ENCODE peak calls at places on chromosome 7, in five cellular contexts. One of them, this sample, is unnamed.

GRCh38 chr7:38000272-38000671 is 79.8 kb downstream of the EPDR1 start:
- DNase-seq in RWPE1: no peak
- DNase-seq in colonic mucosa: no peak
- DNase-seq in neural crest cell: no peak
- DNase-seq in CD8-positive, alpha-beta T cell: no peak
- DNase-seq in this sample: no peak

GRCh38 chr7:85972504-85973141 is 671.1 kb upstream of the GRM3 start:
- DNase-seq in CD8-positive, alpha-beta T cell: no peak
- DNase-seq in neural crest cell: no peak
- DNase-seq in colonic mucosa: no peak
- DNase-seq in RWPE1: no peak
- DNase-seq in this sample: no peak

GRCh38 chr7:132380065-132380464 is 196.2 kb downstream of the PLXNA4 start:
- DNase-seq in RWPE1: no peak
- DNase-seq in neural crest cell: no peak
- DNase-seq in CD8-positive, alpha-beta T cell: no peak
- DNase-seq in colonic mucosa: peak
- DNase-seq in this sample: no peak

GRCh38 chr7:128422856-128423255 is 13.1 kb upstream of the IMPDH1 start:
- DNase-seq in neural crest cell: no peak
- DNase-seq in CD8-positive, alpha-beta T cell: no peak
- DNase-seq in colonic mucosa: no peak
- DNase-seq in RWPE1: no peak
- DNase-seq in this sample: no peak

GRCh38 chr7:18538554-18539250 is 43.2 kb downstream of the HDAC9 start:
- DNase-seq in neural crest cell: no peak
- DNase-seq in colonic mucosa: no peak
- DNase-seq in CD8-positive, alpha-beta T cell: no peak
- DNase-seq in RWPE1: no peak
- DNase-seq in this sample: no peak

GRCh38 chr7:134892002-134892693 is 94.2 kb upstream of the AGBL3 start:
- DNase-seq in colonic mucosa: no peak
- DNase-seq in neural crest cell: no peak
- DNase-seq in CD8-positive, alpha-beta T cell: no peak
- DNase-seq in RWPE1: no peak
- DNase-seq in this sample: peak

GRCh38 chr7:20438665-20439376 is 108.1 kb downstream of the ITGB8 start:
- DNase-seq in colonic mucosa: no peak
- DNase-seq in CD8-positive, alpha-beta T cell: no peak
- DNase-seq in RWPE1: no peak
- DNase-seq in neural crest cell: no peak
- DNase-seq in this sample: no peak

GRCh38 chr7:74665296-74665938 is 7.9 kb downstream of the GTF2I start:
- DNase-seq in RWPE1: no peak
- DNase-seq in colonic mucosa: no peak
- DNase-seq in CD8-positive, alpha-beta T cell: no peak
- DNase-seq in neural crest cell: no peak
- DNase-seq in this sample: no peak

GRCh38 chr7:102888561-102889233 is 24.1 kb upstream of the LRRC17 start:
- DNase-seq in RWPE1: no peak
- DNase-seq in neural crest cell: no peak
- DNase-seq in CD8-positive, alpha-beta T cell: no peak
- DNase-seq in colonic mucosa: no peak
- DNase-seq in this sample: no peak

GRCh38 chr7:106313456-106313891 is 28.7 kb upstream of the NAMPT start:
- DNase-seq in neural crest cell: no peak
- DNase-seq in RWPE1: peak
- DNase-seq in CD8-positive, alpha-beta T cell: no peak
- DNase-seq in colonic mucosa: no peak
- DNase-seq in this sample: no peak

GRCh38 chr7:29099896-29100847 is 46.2 kb downstream of the CPVL start:
- DNase-seq in RWPE1: no peak
- DNase-seq in colonic mucosa: no peak
- DNase-seq in neural crest cell: no peak
- DNase-seq in CD8-positive, alpha-beta T cell: no peak
- DNase-seq in this sample: no peak

GRCh38 chr7:106418094-106418493 is 133.3 kb upstream of the NAMPT start:
- DNase-seq in RWPE1: no peak
- DNase-seq in neural crest cell: no peak
- DNase-seq in CD8-positive, alpha-beta T cell: no peak
- DNase-seq in colonic mucosa: no peak
- DNase-seq in this sample: no peak

GRCh38 chr7:130065500-130066152 is 4.7 kb upstream of the KLHDC10 start:
- DNase-seq in colonic mucosa: no peak
- DNase-seq in neural crest cell: no peak
- DNase-seq in CD8-positive, alpha-beta T cell: no peak
- DNase-seq in RWPE1: no peak
- DNase-seq in this sample: no peak

GRCh38 chr7:101258243-101258731 is 13.4 kb upstream of the FIS1 start:
- DNase-seq in CD8-positive, alpha-beta T cell: no peak
- DNase-seq in neural crest cell: no peak
- DNase-seq in RWPE1: no peak
- DNase-seq in colonic mucosa: no peak
- DNase-seq in this sample: no peak

GRCh38 chr7:36116347-36117200 is 36.5 kb upstream of the EEPD1 start:
- DNase-seq in neural crest cell: no peak
- DNase-seq in CD8-positive, alpha-beta T cell: no peak
- DNase-seq in colonic mucosa: no peak
- DNase-seq in RWPE1: peak
- DNase-seq in this sample: no peak

GRCh38 chr7:113824117-113824823 is 94.5 kb downstream of the PPP1R3A start:
- DNase-seq in CD8-positive, alpha-beta T cell: no peak
- DNase-seq in RWPE1: no peak
- DNase-seq in neural crest cell: no peak
- DNase-seq in colonic mucosa: no peak
- DNase-seq in this sample: no peak

GRCh38 chr7:47950714-47951113 is 2.4 kb upstream of the PKD1L1 start:
- DNase-seq in RWPE1: peak
- DNase-seq in colonic mucosa: peak
- DNase-seq in CD8-positive, alpha-beta T cell: no peak
- DNase-seq in neural crest cell: no peak
- DNase-seq in this sample: no peak

GRCh38 chr7:111855161-111855841 is 293.0 kb upstream of the IMMP2L start:
- DNase-seq in neural crest cell: peak
- DNase-seq in RWPE1: peak
- DNase-seq in CD8-positive, alpha-beta T cell: no peak
- DNase-seq in colonic mucosa: peak
- DNase-seq in this sample: peak

GRCh38 chr7:25844109-25844915 is 307.7 kb upstream of the NFE2L3 start:
- DNase-seq in RWPE1: no peak
- DNase-seq in colonic mucosa: no peak
- DNase-seq in neural crest cell: no peak
- DNase-seq in CD8-positive, alpha-beta T cell: no peak
- DNase-seq in this sample: no peak

GRCh38 chr7:70694909-70695803 is 436.8 kb upstream of the GALNT17 start:
- DNase-seq in neural crest cell: peak
- DNase-seq in colonic mucosa: peak
- DNase-seq in RWPE1: peak
- DNase-seq in CD8-positive, alpha-beta T cell: no peak
- DNase-seq in this sample: no peak

GRCh38 chr7:116522247-116522646 is 2.6 kb upstream of the CAV1 start:
- DNase-seq in CD8-positive, alpha-beta T cell: no peak
- DNase-seq in neural crest cell: no peak
- DNase-seq in RWPE1: peak
- DNase-seq in colonic mucosa: no peak
- DNase-seq in this sample: no peak

GRCh38 chr7:46565257-46565656 is 644.2 kb upstream of the IGFBP3 start:
- DNase-seq in colonic mucosa: no peak
- DNase-seq in CD8-positive, alpha-beta T cell: no peak
- DNase-seq in neural crest cell: no peak
- DNase-seq in RWPE1: peak
- DNase-seq in this sample: no peak

GRCh38 chr7:22549667-22550513 is 49.9 kb upstream of the STEAP1B start:
- DNase-seq in colonic mucosa: no peak
- DNase-seq in CD8-positive, alpha-beta T cell: no peak
- DNase-seq in neural crest cell: peak
- DNase-seq in RWPE1: peak
- DNase-seq in this sample: no peak

GRCh38 chr7:145986248-145986874 is 130.2 kb upstream of the CNTNAP2 start:
- DNase-seq in colonic mucosa: no peak
- DNase-seq in CD8-positive, alpha-beta T cell: no peak
- DNase-seq in RWPE1: no peak
- DNase-seq in neural crest cell: no peak
- DNase-seq in this sample: no peak

GRCh38 chr7:81768951-81769778 is 682 bp downstream of the HGF start:
- DNase-seq in colonic mucosa: no peak
- DNase-seq in neural crest cell: no peak
- DNase-seq in CD8-positive, alpha-beta T cell: no peak
- DNase-seq in RWPE1: no peak
- DNase-seq in this sample: no peak

GRCh38 chr7:81439591-81439990 is 330.3 kb downstream of the HGF start:
- DNase-seq in CD8-positive, alpha-beta T cell: no peak
- DNase-seq in RWPE1: no peak
- DNase-seq in colonic mucosa: no peak
- DNase-seq in neural crest cell: no peak
- DNase-seq in this sample: no peak

GRCh38 chr7:141945356-141945755 is 1.4 kb downstream of the CLEC5A start:
- DNase-seq in neural crest cell: no peak
- DNase-seq in CD8-positive, alpha-beta T cell: no peak
- DNase-seq in RWPE1: peak
- DNase-seq in colonic mucosa: no peak
- DNase-seq in this sample: no peak

GRCh38 chr7:3033581-3033980 is 10.1 kb downstream of the CARD11 start:
- DNase-seq in RWPE1: no peak
- DNase-seq in CD8-positive, alpha-beta T cell: no peak
- DNase-seq in neural crest cell: no peak
- DNase-seq in colonic mucosa: no peak
- DNase-seq in this sample: no peak

GRCh38 chr7:141702047-141702567 is at the start of gene DENND11:
- DNase-seq in colonic mucosa: peak
- DNase-seq in RWPE1: peak
- DNase-seq in CD8-positive, alpha-beta T cell: peak
- DNase-seq in neural crest cell: peak
- DNase-seq in this sample: no peak

GRCh38 chr7:78443811-78444210 is 645.2 kb downstream of the PHTF2 start:
- DNase-seq in neural crest cell: no peak
- DNase-seq in colonic mucosa: no peak
- DNase-seq in CD8-positive, alpha-beta T cell: no peak
- DNase-seq in RWPE1: no peak
- DNase-seq in this sample: no peak
- TF ChIP-seq CTCF in neural crest cell: no peak
- TF ChIP-seq CTCF in colonic mucosa: no peak
- TF ChIP-seq CTCF in CD8-positive, alpha-beta T cell: no peak
- TF ChIP-seq CTCF in RWPE1: no peak
- TF ChIP-seq CTCF in this sample: no peak

DNA sequence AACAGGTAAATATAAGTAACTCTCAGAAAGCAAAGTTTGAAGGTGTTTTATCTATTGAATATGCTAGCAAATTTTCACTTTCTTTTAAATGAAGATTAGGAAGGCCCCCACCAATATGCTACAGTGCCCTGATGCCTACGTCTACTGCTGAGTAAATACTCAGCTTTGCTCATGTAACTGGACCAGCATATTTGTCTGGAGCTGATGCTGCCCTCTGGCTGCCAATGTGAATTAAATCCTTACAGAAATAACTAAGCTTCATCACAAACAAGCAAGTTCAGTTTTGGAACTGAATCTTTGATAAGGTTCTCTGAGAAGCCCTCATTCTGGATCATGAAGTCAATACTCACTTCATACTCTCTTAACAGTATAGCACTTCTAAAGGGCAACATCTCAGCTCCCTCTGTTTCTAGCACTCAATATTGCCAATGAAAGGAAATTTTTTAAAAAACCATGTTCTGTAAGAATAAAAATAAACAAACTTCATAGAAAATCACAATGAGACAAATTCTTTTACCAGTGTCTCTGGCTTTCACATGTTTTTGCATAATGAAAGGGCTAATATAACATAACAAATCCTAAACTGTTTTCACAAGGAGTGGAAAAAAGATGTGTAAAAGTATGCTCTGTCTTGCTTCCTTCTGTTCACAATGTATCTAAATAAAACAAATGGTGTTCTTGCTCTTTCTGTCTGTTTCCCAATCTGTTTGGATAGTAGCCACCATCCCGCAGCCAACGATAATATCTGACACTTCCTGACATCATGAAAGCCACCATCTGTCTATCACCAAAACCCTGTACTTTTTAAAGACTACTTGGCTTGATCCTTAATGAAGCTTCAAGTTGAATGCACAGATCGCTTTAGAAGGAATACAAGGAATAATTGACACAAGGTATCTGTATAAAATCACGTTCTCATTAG is 246.5 kb downstream of the ETV1 start:
- DNase-seq in CD8-positive, alpha-beta T cell: no peak
- DNase-seq in colonic mucosa: peak
- DNase-seq in RWPE1: peak
- DNase-seq in neural crest cell: peak
- DNase-seq in this sample: peak
- TF ChIP-seq CTCF in CD8-positive, alpha-beta T cell: no peak
- TF ChIP-seq CTCF in colonic mucosa: peak
- TF ChIP-seq CTCF in RWPE1: peak
- TF ChIP-seq CTCF in neural crest cell: peak
- TF ChIP-seq CTCF in this sample: peak

GRCh38 chr7:108455833-108456677 is at the start of gene NRCAM:
- DNase-seq in colonic mucosa: no peak
- DNase-seq in RWPE1: peak
- DNase-seq in CD8-positive, alpha-beta T cell: no peak
- DNase-seq in neural crest cell: peak
- DNase-seq in this sample: no peak

GRCh38 chr7:108455524-108455832 is 758 bp downstream of the NRCAM start:
- DNase-seq in CD8-positive, alpha-beta T cell: no peak
- DNase-seq in colonic mucosa: no peak
- DNase-seq in neural crest cell: no peak
- DNase-seq in RWPE1: peak
- DNase-seq in this sample: no peak

GRCh38 chr7:108454317-108454673 is 1.9 kb downstream of the NRCAM start:
- DNase-seq in neural crest cell: no peak
- DNase-seq in CD8-positive, alpha-beta T cell: no peak
- DNase-seq in RWPE1: no peak
- DNase-seq in colonic mucosa: no peak
- DNase-seq in this sample: no peak

GRCh38 chr7:108453320-108453719 is 2.9 kb downstream of the NRCAM start:
- DNase-seq in RWPE1: no peak
- DNase-seq in neural crest cell: no peak
- DNase-seq in colonic mucosa: no peak
- DNase-seq in CD8-positive, alpha-beta T cell: no peak
- DNase-seq in this sample: no peak

GRCh38 chr7:108454674-108455523 is 1.3 kb downstream of the NRCAM start:
- DNase-seq in neural crest cell: peak
- DNase-seq in CD8-positive, alpha-beta T cell: no peak
- DNase-seq in RWPE1: peak
- DNase-seq in colonic mucosa: no peak
- DNase-seq in this sample: no peak
- TF ChIP-seq CTCF in neural crest cell: peak
- TF ChIP-seq CTCF in CD8-positive, alpha-beta T cell: no peak
- TF ChIP-seq CTCF in RWPE1: no peak
- TF ChIP-seq CTCF in colonic mucosa: no peak
- TF ChIP-seq CTCF in this sample: peak

DNA sequence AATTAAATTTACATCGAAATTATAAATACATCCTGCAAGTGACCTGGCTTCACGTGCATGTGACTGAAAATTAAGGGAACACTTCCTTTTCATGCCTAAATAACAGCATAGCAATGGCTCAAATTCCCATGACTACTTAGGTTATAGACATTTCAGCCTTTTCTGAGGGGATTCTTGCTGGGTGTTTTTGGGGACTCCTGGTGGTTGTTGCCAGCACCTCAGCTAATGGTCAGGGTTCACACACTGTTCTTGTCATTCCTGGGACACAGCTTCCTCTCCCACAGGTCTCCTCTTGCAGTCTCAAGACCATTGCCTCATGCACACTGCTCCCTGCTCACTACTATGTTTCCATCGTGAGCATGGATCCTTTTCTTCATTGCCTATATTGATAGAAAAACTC is 148.9 kb upstream of the GLI3 start:
- DNase-seq in colonic mucosa: no peak
- DNase-seq in neural crest cell: no peak
- DNase-seq in CD8-positive, alpha-beta T cell: no peak
- DNase-seq in RWPE1: no peak
- DNase-seq in this sample: no peak
- TF ChIP-seq CTCF in colonic mucosa: no peak
- TF ChIP-seq CTCF in neural crest cell: no peak
- TF ChIP-seq CTCF in CD8-positive, alpha-beta T cell: no peak
- TF ChIP-seq CTCF in RWPE1: peak
- TF ChIP-seq CTCF in this sample: no peak

This sample was measured in AG09319.